ENCODE peak calls at places on chromosomes 12 and 14, in four cellular contexts. One of them, this sample, is unnamed.
A peak's percentile ranks its signal among the peaks of the same experiment; 100 is the strongest.

GRCh38 chr12:105032703-105033357 is 46.7 kb downstream of the NOPCHAP1 start:
- DNase-seq in K562: no peak
- DNase-seq in HepG2: no peak
- DNase-seq in SK-N-SH: no peak
- DNase-seq in this sample: no peak

GRCh38 chr12:64105026-64105425 is 117.1 kb downstream of the KICS2 start:
- DNase-seq in K562: no peak
- DNase-seq in HepG2: no peak
- DNase-seq in SK-N-SH: no peak
- DNase-seq in this sample: no peak

GRCh38 chr12:53561590-53561953 is 54.3 kb upstream of the NPFF start:
- DNase-seq in K562: no peak
- DNase-seq in HepG2: peak; percentile 56
- DNase-seq in SK-N-SH: no peak
- DNase-seq in this sample: no peak

GRCh38 chr12:109571773-109572505 is 1.4 kb downstream of the MMAB start:
- DNase-seq in K562: no peak
- DNase-seq in HepG2: no peak
- DNase-seq in SK-N-SH: no peak
- DNase-seq in this sample: no peak

GRCh38 chr14:46137786-46138185 is 513.8 kb downstream of the RPL10L start:
- DNase-seq in K562: no peak
- DNase-seq in HepG2: no peak
- DNase-seq in SK-N-SH: no peak
- DNase-seq in this sample: no peak

GRCh38 chr12:78611504-78611903 is 253.1 kb upstream of the SYT1 start:
- DNase-seq in K562: no peak
- DNase-seq in HepG2: no peak
- DNase-seq in SK-N-SH: no peak
- DNase-seq in this sample: no peak

GRCh38 chr12:125340791-125341190 is 275.6 kb downstream of the AACS start:
- DNase-seq in K562: no peak
- DNase-seq in HepG2: peak; percentile 3
- DNase-seq in SK-N-SH: no peak
- DNase-seq in this sample: no peak

GRCh38 chr14:73755434-73756014 is 41.3 kb upstream of the PNMA1 start:
- DNase-seq in K562: peak; percentile 39
- DNase-seq in HepG2: no peak
- DNase-seq in SK-N-SH: no peak
- DNase-seq in this sample: no peak

GRCh38 chr12:127619869-127620769 is 646.9 kb upstream of the TMEM132C start:
- DNase-seq in K562: no peak
- DNase-seq in HepG2: no peak
- DNase-seq in SK-N-SH: no peak
- DNase-seq in this sample: no peak

GRCh38 chr12:112419269-112420133 is 754 bp downstream of the PTPN11 start:
- DNase-seq in K562: no peak
- DNase-seq in HepG2: peak; percentile 59
- DNase-seq in SK-N-SH: no peak
- DNase-seq in this sample: no peak

GRCh38 chr14:105374389-105374788 is 23.9 kb upstream of the TEX22 start:
- DNase-seq in K562: peak; percentile 40
- DNase-seq in HepG2: no peak
- DNase-seq in SK-N-SH: no peak
- DNase-seq in this sample: no peak

GRCh38 chr12:121293603-121294002 is 2.9 kb downstream of the CAMKK2 start:
- DNase-seq in K562: no peak
- DNase-seq in HepG2: no peak
- DNase-seq in SK-N-SH: no peak
- DNase-seq in this sample: no peak
- TF ChIP-seq FOXM1 in K562: no peak
- TF ChIP-seq FOXM1 in HepG2: no peak
- TF ChIP-seq FOXM1 in SK-N-SH: no peak
- TF ChIP-seq FOXM1 in this sample: no peak

GRCh38 chr14:31000629-31001338 is 24.7 kb upstream of the AP4S1 start:
- DNase-seq in K562: no peak
- DNase-seq in HepG2: no peak
- DNase-seq in SK-N-SH: no peak
- DNase-seq in this sample: no peak

GRCh38 chr14:30996892-30997659 is 28.4 kb upstream of the AP4S1 start:
- DNase-seq in K562: no peak
- DNase-seq in HepG2: no peak
- DNase-seq in SK-N-SH: no peak
- DNase-seq in this sample: no peak

GRCh38 chr14:30999038-30999773 is 26.2 kb upstream of the AP4S1 start:
- DNase-seq in K562: no peak
- DNase-seq in HepG2: no peak
- DNase-seq in SK-N-SH: no peak
- DNase-seq in this sample: no peak

GRCh38 chr14:30995674-30996073 is 29.8 kb upstream of the AP4S1 start:
- DNase-seq in K562: no peak
- DNase-seq in HepG2: no peak
- DNase-seq in SK-N-SH: no peak
- DNase-seq in this sample: no peak

DNA sequence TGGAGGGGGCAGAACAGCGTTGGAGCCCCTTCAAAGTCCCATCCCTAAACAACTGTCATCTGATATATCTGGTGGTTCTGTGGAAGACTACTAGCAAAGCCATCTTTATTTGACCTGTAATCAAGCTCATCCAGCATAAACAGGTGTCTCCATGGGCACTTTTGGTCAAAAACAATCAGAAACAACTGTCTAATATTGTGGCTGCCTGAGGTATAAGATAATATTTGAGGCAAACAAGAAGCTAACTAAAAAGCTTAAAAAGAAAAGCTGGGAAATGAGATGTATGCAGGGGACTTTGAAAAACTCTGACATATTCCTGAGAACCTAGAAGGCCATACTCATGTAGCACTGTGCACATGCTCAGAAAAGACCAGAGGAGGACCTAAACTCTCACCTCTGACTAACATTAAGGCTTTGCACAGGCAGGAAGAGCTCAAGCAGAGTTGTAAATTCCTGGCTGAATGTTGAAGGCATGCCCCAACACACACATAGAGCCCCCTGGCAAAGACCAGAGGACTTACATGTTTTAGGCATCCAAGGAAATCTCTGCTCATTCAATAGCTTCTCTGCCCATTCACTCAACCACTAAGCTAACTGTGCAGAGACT is 27.2 kb upstream of the AP4S1 start:
- DNase-seq in K562: no peak
- DNase-seq in HepG2: no peak
- DNase-seq in SK-N-SH: no peak
- DNase-seq in this sample: no peak
- H4K20me1 ChIP-seq in K562: no peaks in the 10 kb centered on the region
- H4K20me1 ChIP-seq in HepG2: peaks cover 52% of the 10 kb centered on the region
- H4K20me1 ChIP-seq in SK-N-SH: peaks cover 71% of the 10 kb centered on the region
- H4K20me1 ChIP-seq in this sample: peaks cover 5% of the 10 kb centered on the region

DNA sequence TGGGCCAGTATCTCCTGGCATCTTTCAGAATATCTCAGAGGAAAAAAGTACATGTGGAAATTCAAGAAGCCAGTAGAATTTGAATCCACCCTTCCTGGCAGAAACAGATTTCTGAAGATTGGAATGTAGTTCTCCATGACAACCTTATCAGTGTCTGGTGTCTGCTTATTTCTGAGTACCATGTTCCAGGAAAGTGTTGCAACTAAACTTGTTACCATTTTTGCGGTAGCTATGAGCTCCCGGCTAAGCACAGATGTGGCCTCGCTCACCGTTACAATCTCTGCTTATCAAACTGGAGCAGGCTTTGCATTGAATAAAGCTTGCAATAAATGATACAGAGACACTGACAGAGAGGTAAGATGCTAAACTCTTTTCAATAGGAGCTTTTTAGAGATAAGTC is 13.0 kb upstream of the ITPR2 start:
- DNase-seq in K562: peak; percentile 49
- DNase-seq in HepG2: peak; percentile 57
- DNase-seq in SK-N-SH: peak; percentile 67
- DNase-seq in this sample: no peak
- TF ChIP-seq FOXM1 in K562: no peak
- TF ChIP-seq FOXM1 in HepG2: no peak
- TF ChIP-seq FOXM1 in SK-N-SH: no peak
- TF ChIP-seq FOXM1 in this sample: no peak

DNA sequence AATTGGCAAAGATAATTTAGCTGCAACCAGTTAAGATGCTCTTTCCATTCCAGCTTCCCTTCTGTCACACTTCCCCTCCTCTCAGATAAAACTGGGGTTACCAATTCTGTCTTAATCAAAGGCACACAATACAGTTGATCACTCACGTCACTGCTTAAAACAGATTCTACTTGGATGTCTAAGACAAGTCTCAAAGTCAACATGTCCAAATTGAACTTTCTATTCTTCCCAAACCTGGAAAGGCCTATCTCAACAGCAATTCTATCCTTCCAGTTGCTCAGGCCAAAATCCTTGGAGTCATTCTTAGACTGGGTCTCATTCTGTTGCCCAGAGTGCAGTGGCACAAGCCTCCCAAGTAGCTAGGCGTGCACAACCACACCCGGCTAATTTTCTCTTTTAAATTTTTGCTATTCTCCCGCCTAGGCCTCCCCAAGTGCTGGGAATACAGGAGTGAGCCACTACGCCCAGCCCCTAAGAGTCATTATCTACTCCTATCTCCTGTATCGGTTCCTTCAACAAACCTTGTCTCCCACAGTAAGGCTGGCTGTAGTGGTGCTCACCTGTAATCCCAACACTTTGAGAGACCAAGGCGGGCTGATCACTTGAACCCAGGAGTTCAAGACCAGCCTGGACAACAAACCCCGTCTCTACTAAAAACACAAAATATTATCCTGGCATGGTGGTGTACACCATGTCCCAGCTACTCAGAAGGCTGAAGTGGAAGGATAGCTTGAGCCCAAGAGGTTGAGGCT is 4.8 kb downstream of the RPS29 start:
- DNase-seq in K562: no peak
- DNase-seq in HepG2: no peak
- DNase-seq in SK-N-SH: no peak
- DNase-seq in this sample: no peak
- H4K20me1 ChIP-seq in K562: peaks cover 30% of the 10 kb centered on the region
- H4K20me1 ChIP-seq in HepG2: peaks cover 57% of the 10 kb centered on the region
- H4K20me1 ChIP-seq in SK-N-SH: peaks cover 65% of the 10 kb centered on the region
- H4K20me1 ChIP-seq in this sample: peaks cover 4% of the 10 kb centered on the region

GRCh38 chr14:37320106-37320505 is 122.4 kb downstream of the MIPOL1 start:
- DNase-seq in K562: no peak
- DNase-seq in HepG2: no peak
- DNase-seq in SK-N-SH: no peak
- DNase-seq in this sample: no peak
- TF ChIP-seq FOXM1 in K562: no peak
- TF ChIP-seq FOXM1 in HepG2: no peak
- TF ChIP-seq FOXM1 in SK-N-SH: no peak
- TF ChIP-seq FOXM1 in this sample: no peak

GRCh38 chr12:111418594-111418880 is 12.8 kb downstream of the SH2B3 start:
- DNase-seq in K562: no peak
- DNase-seq in HepG2: no peak
- DNase-seq in SK-N-SH: no peak
- DNase-seq in this sample: no peak

GRCh38 chr12:111419784-111420183 is 14.1 kb downstream of the SH2B3 start:
- DNase-seq in K562: no peak
- DNase-seq in HepG2: no peak
- DNase-seq in SK-N-SH: no peak
- DNase-seq in this sample: no peak

GRCh38 chr12:111417784-111418593 is 12.3 kb downstream of the SH2B3 start:
- DNase-seq in K562: no peak
- DNase-seq in HepG2: no peak
- DNase-seq in SK-N-SH: no peak
- DNase-seq in this sample: no peak

GRCh38 chr12:111414711-111415252 is 9.1 kb downstream of the SH2B3 start:
- DNase-seq in K562: no peak
- DNase-seq in HepG2: no peak
- DNase-seq in SK-N-SH: no peak
- DNase-seq in this sample: no peak

GRCh38 chr12:111417290-111417689 is 11.6 kb downstream of the SH2B3 start:
- DNase-seq in K562: no peak
- DNase-seq in HepG2: no peak
- DNase-seq in SK-N-SH: no peak
- DNase-seq in this sample: no peak
- H4K20me1 ChIP-seq in K562: peaks cover 44% of the 10 kb centered on the region
- H4K20me1 ChIP-seq in HepG2: peaks cover 16% of the 10 kb centered on the region
- H4K20me1 ChIP-seq in SK-N-SH: peaks cover 75% of the 10 kb centered on the region
- H4K20me1 ChIP-seq in this sample: peaks cover 15% of the 10 kb centered on the region

GRCh38 chr14:99672506-99673327 is 11.4 kb upstream of the CYP46A1 start:
- DNase-seq in K562: peak; percentile 22
- DNase-seq in HepG2: no peak
- DNase-seq in SK-N-SH: no peak
- DNase-seq in this sample: no peak
- TF ChIP-seq FOXM1 in K562: no peak
- TF ChIP-seq FOXM1 in HepG2: no peak
- TF ChIP-seq FOXM1 in SK-N-SH: no peak
- TF ChIP-seq FOXM1 in this sample: no peak

GRCh38 chr12:71029302-71029701 is 108.8 kb upstream of the PTPRR start:
- DNase-seq in K562: no peak
- DNase-seq in HepG2: no peak
- DNase-seq in SK-N-SH: no peak
- DNase-seq in this sample: no peak

GRCh38 chr12:71027835-71028234 is 107.3 kb upstream of the PTPRR start:
- DNase-seq in K562: no peak
- DNase-seq in HepG2: no peak
- DNase-seq in SK-N-SH: no peak
- DNase-seq in this sample: no peak

GRCh38 chr12:71024827-71025226 is 104.3 kb upstream of the PTPRR start:
- DNase-seq in K562: no peak
- DNase-seq in HepG2: no peak
- DNase-seq in SK-N-SH: no peak
- DNase-seq in this sample: no peak

GRCh38 chr12:71019282-71019831 is 98.8 kb upstream of the PTPRR start:
- DNase-seq in K562: no peak
- DNase-seq in HepG2: no peak
- DNase-seq in SK-N-SH: no peak
- DNase-seq in this sample: no peak

DNA sequence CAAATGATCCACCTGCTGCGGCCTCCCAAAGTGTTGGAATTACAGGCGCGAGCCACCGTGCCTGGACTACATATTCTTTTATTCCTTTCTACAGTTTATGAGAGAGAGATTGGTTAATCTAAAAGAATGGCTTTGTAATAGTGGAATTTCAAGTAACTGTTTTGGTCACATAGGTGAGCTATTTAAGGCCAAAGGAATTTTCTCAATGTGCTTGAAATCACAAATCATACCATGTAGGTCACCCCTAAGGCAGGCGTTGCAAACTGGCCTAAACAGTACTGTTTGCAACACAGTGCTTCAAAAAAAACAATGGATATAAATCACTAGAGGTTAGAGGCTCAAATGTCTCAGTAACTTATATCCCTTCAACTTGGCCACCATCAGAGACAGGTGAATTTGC is 103.7 kb upstream of the PTPRR start:
- DNase-seq in K562: no peak
- DNase-seq in HepG2: no peak
- DNase-seq in SK-N-SH: no peak
- DNase-seq in this sample: no peak
- H4K20me1 ChIP-seq in K562: no peaks in the 10 kb centered on the region
- H4K20me1 ChIP-seq in HepG2: no peaks in the 10 kb centered on the region
- H4K20me1 ChIP-seq in SK-N-SH: no peaks in the 10 kb centered on the region
- H4K20me1 ChIP-seq in this sample: no peaks in the 10 kb centered on the region

GRCh38 chr12:44465139-44465538 is 411.0 kb downstream of the NELL2 start:
- DNase-seq in K562: no peak
- DNase-seq in HepG2: no peak
- DNase-seq in SK-N-SH: no peak
- DNase-seq in this sample: no peak
- TF ChIP-seq FOXM1 in K562: no peak
- TF ChIP-seq FOXM1 in HepG2: no peak
- TF ChIP-seq FOXM1 in SK-N-SH: no peak
- TF ChIP-seq FOXM1 in this sample: no peak

This sample was measured in GM12878.